ENCODE peak calls at places on chromosomes 3 and 15, in eight cellular contexts. Z, S, A, M, E, T, I and Y are unnamed samples.

GRCh38 chr15:31504462-31504839 is 177.8 kb downstream of the KLF13 start:
- DNase-seq in Z (no peak), S (no peak), A (no peak), M (no peak), E (peak), T (no peak), I (no peak), Y (no peak)

GRCh38 chr15:69628256-69629093 is 175.9 kb downstream of the RPLP1 start:
- DNase-seq in Z (no peak), S (no peak), A (no peak), M (no peak), E (peak), T (no peak), I (no peak), Y (peak)

GRCh38 chr3:47802734-47803477 is at the start of gene DHX30:
- DNase-seq in Z (peak), S (peak), A (peak), M (peak), E (peak), T (peak), I (peak), Y (peak)

GRCh38 chr3:45904931-45905330 is 18.6 kb downstream of the CCR9 start:
- DNase-seq in Z (no peak), S (no peak), A (peak), M (no peak), E (no peak), T (peak), I (no peak), Y (no peak)

GRCh38 chr15:24761704-24762302 is 86.2 kb downstream of the NPAP1 start:
- DNase-seq in Z (no peak), S (no peak), A (no peak), M (peak), E (no peak), T (peak), I (peak), Y (no peak)

GRCh38 chr15:67241132-67241855 is 13.2 kb downstream of the AAGAB start:
- DNase-seq in Z (no peak), S (no peak), A (peak), M (no peak), E (no peak), T (no peak), I (no peak), Y (no peak)

GRCh38 chr3:123113889-123114450 is 47.1 kb downstream of the PDIA5 start:
- DNase-seq in Z (no peak), S (no peak), A (no peak), M (peak), E (no peak), T (no peak), I (no peak), Y (no peak)

GRCh38 chr3:66276705-66277274 is 56.0 kb downstream of the SLC25A26 start:
- DNase-seq in Z (peak), S (peak), A (peak), M (peak), E (peak), T (peak), I (peak), Y (no peak)

GRCh38 chr3:48155122-48155521 is 33.1 kb downstream of the CDC25A start:
- DNase-seq in Z (no peak), S (no peak), A (no peak), M (peak), E (no peak), T (peak), I (peak), Y (no peak)

GRCh38 chr3:67037615-67038014 is 39.5 kb downstream of the KBTBD8 start:
- DNase-seq in Z (peak), S (no peak), A (peak), M (peak), E (no peak), T (no peak), I (peak), Y (no peak)

GRCh38 chr3:158167737-158168469 is 58.0 kb downstream of the RSRC1 start:
- DNase-seq in Z (peak), S (no peak), A (no peak), M (peak), E (no peak), T (peak), I (peak), Y (peak)

GRCh38 chr3:58269356-58269755 is 31.8 kb downstream of the ABHD6 start:
- DNase-seq in Z (no peak), S (no peak), A (no peak), M (no peak), E (no peak), T (no peak), I (no peak), Y (no peak)

GRCh38 chr15:28022181-28022580 is 76.9 kb downstream of the OCA2 start:
- DNase-seq in Z (no peak), S (no peak), A (no peak), M (no peak), E (no peak), T (no peak), I (no peak), Y (no peak)

GRCh38 chr15:63803106-63803886 is 30.5 kb downstream of the HERC1 start:
- DNase-seq in Z (no peak), S (no peak), A (no peak), M (no peak), E (no peak), T (peak), I (no peak), Y (no peak)

GRCh38 chr15:23686466-23687142 is 501 bp downstream of the NDN start:
- DNase-seq in Z (no peak), S (no peak), A (no peak), M (no peak), E (no peak), T (peak), I (peak), Y (no peak)

GRCh38 chr15:55282284-55282833 is 7.3 kb downstream of the RAB27A start:
- DNase-seq in Z (peak), S (no peak), A (no peak), M (peak), E (no peak), T (peak), I (peak), Y (no peak)

GRCh38 chr3:37377670-37378069 is 203.3 kb upstream of the LRRFIP2 start:
- DNase-seq in Z (no peak), S (no peak), A (no peak), M (no peak), E (no peak), T (no peak), I (no peak), Y (no peak)

GRCh38 chr3:134652409-134652831 is 1.6 kb upstream of the KY start:
- DNase-seq in Z (no peak), S (no peak), A (no peak), M (peak), E (no peak), T (no peak), I (peak), Y (no peak)

GRCh38 chr3:48423883-48424695 is 5.8 kb downstream of the PLXNB1 start:
- DNase-seq in Z (no peak), S (no peak), A (no peak), M (no peak), E (no peak), T (no peak), I (no peak), Y (no peak)

GRCh38 chr15:74893627-74894026 is 3.8 kb downstream of the MPI start:
- DNase-seq in Z (no peak), S (no peak), A (no peak), M (no peak), E (no peak), T (no peak), I (no peak), Y (no peak)

GRCh38 chr3:53796161-53796560 is 50.1 kb downstream of the CHDH start:
- DNase-seq in Z (no peak), S (no peak), A (no peak), M (no peak), E (no peak), T (no peak), I (no peak), Y (no peak)

GRCh38 chr3:151439652-151440125 is 21.2 kb downstream of the IGSF10 start:
- DNase-seq in Z (peak), S (peak), A (peak), M (peak), E (no peak), T (peak), I (peak), Y (no peak)

GRCh38 chr3:72976182-72976825 is 20.3 kb upstream of the PPP4R2 start:
- DNase-seq in Z (no peak), S (no peak), A (no peak), M (peak), E (no peak), T (no peak), I (peak), Y (no peak)

GRCh38 chr15:64693134-64693533 is 82.3 kb downstream of the RBPMS2 start:
- DNase-seq in Z (no peak), S (peak), A (no peak), M (peak), E (no peak), T (peak), I (peak), Y (peak)

GRCh38 chr3:125079675-125080045 is 23.9 kb upstream of the HEG1 start:
- DNase-seq in Z (no peak), S (no peak), A (no peak), M (peak), E (no peak), T (no peak), I (peak), Y (no peak)

GRCh38 chr3:134030382-134030753 is 643 bp upstream of the SLCO2A1 start:
- DNase-seq in Z (no peak), S (no peak), A (no peak), M (no peak), E (no peak), T (no peak), I (no peak), Y (no peak)

GRCh38 chr15:35545316-35545824 is 595 bp downstream of the DPH6 start:
- DNase-seq in Z (peak), S (peak), A (no peak), M (peak), E (peak), T (peak), I (peak), Y (no peak)

GRCh38 chr15:101258238-101259144 is 6.6 kb upstream of the CHSY1 start:
- DNase-seq in Z (peak), S (peak), A (peak), M (peak), E (no peak), T (peak), I (peak), Y (no peak)

GRCh38 chr3:123186695-123187094 is 15.0 kb upstream of the SEC22A start:
- DNase-seq in Z (no peak), S (no peak), A (no peak), M (no peak), E (no peak), T (no peak), I (no peak), Y (no peak)

GRCh38 chr15:41933771-41934170 is 38.6 kb downstream of the EHD4 start:
- DNase-seq in Z (no peak), S (no peak), A (no peak), M (no peak), E (no peak), T (no peak), I (peak), Y (peak)

GRCh38 chr15:69744421-69745162 is 292.0 kb downstream of the RPLP1 start:
- DNase-seq in Z (no peak), S (no peak), A (no peak), M (no peak), E (no peak), T (no peak), I (no peak), Y (no peak)

GRCh38 chr3:71926242-71926560 is 141.3 kb upstream of the PROK2 start:
- DNase-seq in Z (peak), S (no peak), A (peak), M (peak), E (peak), T (no peak), I (peak), Y (no peak)

GRCh38 chr3:97990624-97991277 is 18.5 kb upstream of the RIOX2 start:
- DNase-seq in Z (no peak), S (no peak), A (no peak), M (no peak), E (no peak), T (no peak), I (no peak), Y (no peak)

GRCh38 chr15:37979597-37979996 is 45.2 kb downstream of the TMCO5A start:
- DNase-seq in Z (no peak), S (no peak), A (no peak), M (no peak), E (no peak), T (no peak), I (no peak), Y (no peak)

GRCh38 chr15:67784057-67784781 is 41.1 kb upstream of the SKOR1 start:
- DNase-seq in Z (no peak), S (no peak), A (peak), M (no peak), E (no peak), T (no peak), I (no peak), Y (no peak)

GRCh38 chr3:17151598-17152373 is 267.0 kb downstream of the PLCL2 start:
- DNase-seq in Z (peak), S (no peak), A (peak), M (peak), E (no peak), T (no peak), I (no peak), Y (no peak)

GRCh38 chr15:89377842-89378698 is 43.4 kb upstream of the POLG start:
- DNase-seq in Z (no peak), S (no peak), A (no peak), M (no peak), E (no peak), T (no peak), I (no peak), Y (no peak)

GRCh38 chr3:148861277-148861869 is 3.7 kb upstream of the CPA3 start:
- DNase-seq in Z (peak), S (no peak), A (peak), M (peak), E (no peak), T (no peak), I (peak), Y (no peak)

GRCh38 chr15:99963096-99963825 is 230.0 kb upstream of the LYSMD4 start:
- DNase-seq in Z (no peak), S (no peak), A (no peak), M (no peak), E (no peak), T (peak), I (no peak), Y (no peak)

GRCh38 chr15:65189102-65189740 is 4.1 kb upstream of the CLPX start:
- DNase-seq in Z (peak), S (peak), A (peak), M (peak), E (no peak), T (peak), I (peak), Y (no peak)

DNA sequence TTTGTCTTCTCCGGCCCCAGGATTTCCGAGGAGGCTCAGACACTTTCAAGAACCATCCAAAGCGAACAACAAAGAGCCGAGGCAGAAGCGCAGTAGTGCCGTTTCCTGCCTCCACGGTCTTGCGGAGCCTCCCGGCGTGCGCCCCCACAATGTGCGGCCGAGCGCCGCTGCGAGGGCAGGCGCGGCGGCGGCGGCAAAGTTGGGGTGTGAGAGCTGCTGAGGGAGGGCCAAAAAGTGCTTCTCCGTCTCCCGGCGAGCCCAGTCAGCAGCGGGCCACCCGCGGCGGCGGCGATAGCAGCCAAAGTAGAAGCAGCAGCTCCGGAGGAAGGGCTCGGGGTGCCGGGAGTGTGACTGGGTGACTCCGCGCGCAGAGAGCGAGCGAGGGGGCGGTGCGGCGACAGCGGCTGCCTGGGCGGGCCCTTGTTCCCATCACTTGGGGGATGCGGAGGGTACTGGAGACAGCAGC is 749.1 kb downstream of the ROBO1 start:
- DNase-seq in Z (peak), S (peak), A (peak), M (peak), E (peak), T (peak), I (peak), Y (no peak)
- TF ChIP-seq CTCF in Z (no peak), S (no peak), A (no peak), M (peak), E (no peak), T (no peak), I (no peak), Y (no peak)

GRCh38 chr3:115659253-115659652 is 35.9 kb downstream of the GAP43 start:
- DNase-seq in Z (no peak), S (no peak), A (peak), M (no peak), E (no peak), T (no peak), I (no peak), Y (no peak)

GRCh38 chr3:115658337-115659181 is 35.2 kb downstream of the GAP43 start:
- DNase-seq in Z (peak), S (peak), A (peak), M (peak), E (peak), T (peak), I (peak), Y (peak)

GRCh38 chr3:115655761-115656282 is 32.5 kb downstream of the GAP43 start:
- DNase-seq in Z (no peak), S (no peak), A (no peak), M (no peak), E (no peak), T (no peak), I (no peak), Y (no peak)

GRCh38 chr3:115658032-115658336 is 34.7 kb downstream of the GAP43 start:
- DNase-seq in Z (no peak), S (no peak), A (no peak), M (peak), E (no peak), T (no peak), I (no peak), Y (no peak)

GRCh38 chr3:115657168-115657567 is 33.9 kb downstream of the GAP43 start:
- DNase-seq in Z (no peak), S (no peak), A (no peak), M (no peak), E (no peak), T (no peak), I (no peak), Y (no peak)
- TF ChIP-seq CTCF in Z (no peak), S (no peak), A (no peak), M (peak), E (no peak), T (no peak), I (no peak), Y (no peak)

GRCh38 chr3:56547486-56547885 is 9.5 kb upstream of the CCDC66 start:
- DNase-seq in Z (peak), S (no peak), A (no peak), M (peak), E (no peak), T (no peak), I (no peak), Y (no peak)
- TF ChIP-seq CTCF in Z (no peak), S (no peak), A (no peak), M (peak), E (no peak), T (no peak), I (peak), Y (no peak)

DNA sequence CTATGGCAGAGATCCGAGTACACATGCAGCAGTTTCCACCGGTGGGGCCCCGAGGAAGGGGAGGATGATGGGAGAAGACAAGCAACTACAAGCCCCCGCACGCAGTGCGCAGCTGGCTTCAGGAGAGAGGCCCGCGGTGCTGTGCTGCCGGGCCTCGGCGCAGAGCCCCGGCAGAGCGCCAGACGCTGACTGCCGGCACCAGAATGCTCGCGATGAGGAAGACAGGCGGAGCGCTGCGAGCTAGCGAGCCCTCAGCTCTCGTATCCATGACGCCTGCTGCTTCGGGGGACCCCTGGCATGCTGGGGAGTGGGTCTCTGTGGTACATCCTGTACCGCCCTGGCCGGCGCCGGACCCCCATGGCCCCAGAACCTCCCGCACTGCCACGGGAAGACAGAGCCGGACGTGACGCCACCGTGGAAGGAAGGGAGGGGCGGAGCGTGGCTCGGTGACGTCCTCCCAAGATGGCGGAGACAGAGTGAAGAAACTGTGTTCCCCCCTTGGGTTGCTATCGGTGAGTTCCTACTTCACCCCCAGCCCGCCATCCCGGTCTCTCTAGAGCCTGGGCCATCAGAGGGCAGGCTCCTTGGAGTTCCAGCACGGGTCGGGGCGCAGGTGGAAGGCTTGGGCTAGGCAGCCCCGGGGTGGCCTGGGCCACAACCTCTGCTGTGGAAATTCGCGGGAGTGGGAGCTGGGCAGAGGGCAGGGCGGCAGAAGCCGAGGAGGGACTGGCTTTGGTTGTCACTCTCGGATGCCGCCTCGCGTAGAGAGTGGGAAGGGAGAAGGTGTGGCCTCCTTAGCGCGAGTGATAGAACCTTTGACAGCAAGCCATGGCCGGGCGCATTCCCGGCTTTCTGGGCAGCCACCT is at the start of gene MYNN:
- DNase-seq in Z (peak), S (peak), A (peak), M (peak), E (peak), T (peak), I (peak), Y (peak)
- TF ChIP-seq CTCF in Z (peak), S (no peak), A (no peak), M (no peak), E (no peak), T (no peak), I (peak), Y (peak)

GRCh38 chr3:113825090-113825489 is 13.5 kb upstream of the GRAMD1C start:
- DNase-seq in Z (peak), S (no peak), A (peak), M (peak), E (no peak), T (no peak), I (peak), Y (no peak)
- TF ChIP-seq CTCF in Z (no peak), S (no peak), A (no peak), M (peak), E (no peak), T (peak), I (peak), Y (no peak)

DNA sequence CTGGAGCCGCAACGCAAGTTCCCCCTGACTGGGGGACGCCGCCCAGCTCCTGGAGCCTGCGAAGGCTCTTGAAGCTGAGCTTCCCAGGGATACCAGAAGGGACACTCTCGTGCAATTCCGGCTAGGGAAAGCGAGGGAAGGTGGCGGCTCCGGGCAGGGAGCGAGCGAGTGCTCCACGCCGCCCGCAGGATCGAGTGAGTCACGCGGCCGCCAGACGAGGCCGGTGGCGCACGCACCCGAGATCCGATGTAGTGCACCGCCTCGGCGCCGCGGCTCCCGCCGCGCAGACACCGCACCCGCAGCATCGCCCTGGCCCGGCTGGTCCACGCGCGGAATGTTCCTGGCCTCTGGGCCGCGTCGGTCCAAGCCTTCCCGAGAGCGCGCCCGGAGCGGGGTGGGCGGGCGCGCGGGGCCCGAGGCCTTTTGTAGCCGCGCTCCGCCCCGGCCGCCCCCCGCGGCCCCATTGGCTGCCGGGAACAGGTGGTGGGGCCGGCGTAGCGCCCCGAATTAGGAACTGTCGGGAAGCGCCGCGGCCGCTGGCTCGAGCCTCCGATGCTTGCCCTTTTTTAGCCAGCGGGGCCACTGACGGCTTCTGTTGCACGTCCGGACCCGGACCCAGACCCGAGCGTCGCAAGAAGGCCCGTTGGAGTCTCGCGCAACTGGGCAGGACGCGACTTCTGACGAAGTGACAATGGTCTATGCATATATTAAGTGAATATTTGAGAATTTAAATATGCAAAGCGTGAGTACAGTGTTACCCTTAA is at the start of gene GATM:
- DNase-seq in Z (no peak), S (peak), A (peak), M (peak), E (peak), T (peak), I (peak), Y (peak)
- TF ChIP-seq CTCF in Z (no peak), S (peak), A (peak), M (peak), E (peak), T (peak), I (peak), Y (peak)

GRCh38 chr3:23916886-23917815 is at the start of the genes NKIRAS1 and RPL15:
- DNase-seq in Z (peak), S (peak), A (peak), M (peak), E (peak), T (peak), I (peak), Y (peak)
- TF ChIP-seq CTCF in Z (peak), S (peak), A (peak), M (peak), E (peak), T (no peak), I (peak), Y (peak)